ENCODE peak calls at places on chromosomes 3 and 15, in ten cellular contexts. P is lower lobe of right lung; H is brain microvascular endothelial cell; D is HepG2; F is IMR-90; R is bronchial epithelial cell; N is BJ; T is colonic mucosa; L is neural progenitor cell; B is CD8-positive, alpha-beta T cell. A is an unnamed sample. For H3K36me3 and H3K27me3, the result is how much of the 10 kb centered on the place peaks cover.

GRCh38 chr3:64575211-64575844 is 112.5 kb downstream of the ADAMTS9 start:
- DNase-seq in P (no peak), H (peak), D (peak), F (peak), R (peak), N (no peak), T (no peak), L (peak), B (no peak), A (peak)

GRCh38 chr3:23202203-23202920 is 765 bp upstream of the UBE2E2 start:
- DNase-seq in P (no peak), H (peak), D (no peak), F (peak), R (peak), N (no peak), T (peak), L (no peak), B (no peak), A (no peak)

GRCh38 chr3:41163399-41163798 is 35.9 kb upstream of the CTNNB1 start:
- DNase-seq in P (no peak), H (no peak), D (no peak), F (no peak), R (no peak), N (no peak), T (no peak), L (no peak), B (no peak), A (no peak)

GRCh38 chr3:84742915-84743314 is 215.9 kb upstream of the CADM2 start:
- DNase-seq in P (no peak), H (no peak), D (no peak), F (no peak), R (no peak), N (no peak), T (no peak), L (no peak), B (no peak), A (no peak)

GRCh38 chr15:52559022-52559421 is 9.8 kb downstream of the ARPP19 start:
- DNase-seq in P (no peak), H (no peak), D (no peak), F (no peak), R (no peak), N (no peak), T (no peak), L (no peak), B (no peak), A (no peak)

GRCh38 chr3:183984749-183985729 is 32.6 kb downstream of the ABCC5 start:
- DNase-seq in P (no peak), H (no peak), D (peak), F (no peak), R (no peak), N (no peak), T (no peak), L (no peak), B (no peak), A (no peak)

GRCh38 chr3:186746008-186746407 is 28.8 kb downstream of the KNG1 start:
- DNase-seq in P (peak), H (peak), D (peak), F (peak), R (peak), N (peak), T (peak), L (peak), B (no peak), A (no peak)

GRCh38 chr15:100860829-100861510 is 18.7 kb upstream of the ALDH1A3 start:
- DNase-seq in P (no peak), H (no peak), D (no peak), F (no peak), R (no peak), N (no peak), T (no peak), L (no peak), B (no peak), A (no peak)

GRCh38 chr3:157360044-157360443 is 76.6 kb upstream of the PTX3 start:
- DNase-seq in P (no peak), H (peak), D (no peak), F (peak), R (peak), N (peak), T (no peak), L (no peak), B (no peak), A (no peak)

GRCh38 chr3:124671123-124671522 is 59.1 kb upstream of the UMPS start:
- DNase-seq in P (no peak), H (no peak), D (no peak), F (no peak), R (no peak), N (no peak), T (no peak), L (no peak), B (peak), A (no peak)

GRCh38 chr3:4119119-4119518 is 184.1 kb upstream of the SETMAR start:
- DNase-seq in P (no peak), H (no peak), D (no peak), F (no peak), R (no peak), N (no peak), T (no peak), L (no peak), B (no peak), A (no peak)

GRCh38 chr3:113214917-113215595 is 3.7 kb downstream of the BOC start:
- DNase-seq in P (no peak), H (no peak), D (no peak), F (peak), R (no peak), N (peak), T (no peak), L (no peak), B (no peak), A (no peak)

GRCh38 chr3:197847866-197848401 is 56.9 kb downstream of the LRCH3 start:
- DNase-seq in P (no peak), H (no peak), D (no peak), F (peak), R (no peak), N (peak), T (peak), L (no peak), B (peak), A (no peak)

GRCh38 chr15:23686466-23687142 is 501 bp downstream of the NDN start:
- DNase-seq in P (no peak), H (no peak), D (no peak), F (peak), R (no peak), N (no peak), T (peak), L (peak), B (no peak), A (peak)

GRCh38 chr3:158539414-158540014 is 31.5 kb upstream of the MLF1 start:
- DNase-seq in P (no peak), H (peak), D (peak), F (peak), R (peak), N (peak), T (peak), L (peak), B (peak), A (peak)

GRCh38 chr3:126523745-126524428 is at the start of gene CHST13:
- DNase-seq in P (peak), H (no peak), D (peak), F (peak), R (peak), N (no peak), T (peak), L (peak), B (no peak), A (peak)

GRCh38 chr3:187186801-187187421 is 10.4 kb upstream of the RTP1 start:
- DNase-seq in P (peak), H (peak), D (peak), F (peak), R (peak), N (no peak), T (peak), L (no peak), B (no peak), A (no peak)

GRCh38 chr3:141408596-141408995 is 40.3 kb downstream of the ZBTB38 start:
- DNase-seq in P (no peak), H (no peak), D (no peak), F (no peak), R (no peak), N (no peak), T (no peak), L (no peak), B (no peak), A (no peak)

GRCh38 chr15:25783607-25784131 is 79.5 kb downstream of the ATP10A start:
- DNase-seq in P (no peak), H (no peak), D (no peak), F (peak), R (no peak), N (no peak), T (no peak), L (peak), B (peak), A (peak)

GRCh38 chr3:38018296-38019266 is 10.9 kb downstream of the PLCD1 start:
- DNase-seq in P (no peak), H (no peak), D (no peak), F (no peak), R (no peak), N (no peak), T (no peak), L (no peak), B (peak), A (no peak)

GRCh38 chr3:150094150-150094932 is 123.6 kb upstream of the PFN2 start:
- DNase-seq in P (no peak), H (peak), D (no peak), F (peak), R (peak), N (no peak), T (no peak), L (no peak), B (no peak), A (no peak)

GRCh38 chr3:171847595-171848259 is 4.6 kb downstream of the TMEM212 start:
- DNase-seq in P (no peak), H (no peak), D (no peak), F (no peak), R (no peak), N (no peak), T (no peak), L (no peak), B (no peak), A (no peak)

GRCh38 chr15:48472756-48473155 is 141.5 kb downstream of the DUT start:
- DNase-seq in P (no peak), H (peak), D (no peak), F (peak), R (peak), N (no peak), T (no peak), L (no peak), B (no peak), A (no peak)

GRCh38 chr15:41827290-41827879 is 507 bp upstream of the JMJD7 start:
- DNase-seq in P (no peak), H (no peak), D (no peak), F (no peak), R (peak), N (no peak), T (peak), L (peak), B (peak), A (no peak)

GRCh38 chr3:53531749-53532148 is 37.3 kb downstream of the CACNA1D start:
- DNase-seq in P (no peak), H (no peak), D (no peak), F (no peak), R (peak), N (no peak), T (no peak), L (no peak), B (no peak), A (no peak)

GRCh38 chr3:105145516-105145915 is 221.2 kb upstream of the ALCAM start:
- DNase-seq in P (no peak), H (no peak), D (no peak), F (no peak), R (no peak), N (no peak), T (no peak), L (no peak), B (no peak), A (no peak)

GRCh38 chr3:26712211-26713026 is 89.8 kb downstream of the LRRC3B start:
- DNase-seq in P (no peak), H (peak), D (peak), F (peak), R (peak), N (no peak), T (no peak), L (peak), B (no peak), A (no peak)

GRCh38 chr15:52247481-52247880 is 48.1 kb downstream of the MYO5C start:
- DNase-seq in P (no peak), H (no peak), D (no peak), F (no peak), R (no peak), N (no peak), T (no peak), L (no peak), B (no peak), A (no peak)

GRCh38 chr3:134367412-134367811 is 6.8 kb downstream of the AMOTL2 start:
- DNase-seq in P (no peak), H (no peak), D (no peak), F (no peak), R (no peak), N (no peak), T (peak), L (no peak), B (no peak), A (no peak)

GRCh38 chr3:64414043-64414442 is 188.8 kb upstream of the PRICKLE2 start:
- DNase-seq in P (no peak), H (no peak), D (no peak), F (no peak), R (no peak), N (no peak), T (no peak), L (no peak), B (no peak), A (no peak)

GRCh38 chr3:70740872-70741271 is 428.4 kb upstream of the MDFIC2 start:
- DNase-seq in P (no peak), H (no peak), D (no peak), F (no peak), R (no peak), N (no peak), T (no peak), L (no peak), B (no peak), A (no peak)

GRCh38 chr3:55458398-55458797 is 28.7 kb downstream of the WNT5A start:
- DNase-seq in P (no peak), H (no peak), D (no peak), F (no peak), R (no peak), N (no peak), T (no peak), L (no peak), B (no peak), A (no peak)

DNA sequence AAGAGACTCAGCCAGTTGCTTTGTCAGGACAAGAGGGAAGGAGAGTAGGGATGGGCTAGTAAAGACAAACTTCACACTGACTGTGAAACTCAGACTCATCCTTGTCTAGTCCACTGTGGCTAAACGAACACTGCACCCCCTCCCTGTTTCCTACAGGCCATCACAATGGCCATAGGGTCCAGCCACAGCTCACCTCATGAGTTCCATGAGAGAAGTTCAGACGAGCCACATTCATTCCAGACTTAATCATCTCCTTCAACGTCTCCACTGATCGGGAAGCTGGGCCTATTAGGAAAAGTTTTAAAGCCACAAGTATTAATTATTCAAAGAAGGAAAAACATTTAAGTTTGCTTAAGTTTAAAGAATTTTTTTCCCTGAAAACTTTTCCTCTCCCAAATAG is 13.8 kb downstream of the PKM start:
- DNase-seq in P (no peak), H (no peak), D (no peak), F (no peak), R (no peak), N (no peak), T (no peak), L (no peak), B (no peak), A (no peak)
- H3K36me3 ChIP-seq in P (half or more), H (half or more), D (half or more), F (half or more), R (under half), N (under half), T (under half), L (under half), B (half or more), A (half or more)

DNA sequence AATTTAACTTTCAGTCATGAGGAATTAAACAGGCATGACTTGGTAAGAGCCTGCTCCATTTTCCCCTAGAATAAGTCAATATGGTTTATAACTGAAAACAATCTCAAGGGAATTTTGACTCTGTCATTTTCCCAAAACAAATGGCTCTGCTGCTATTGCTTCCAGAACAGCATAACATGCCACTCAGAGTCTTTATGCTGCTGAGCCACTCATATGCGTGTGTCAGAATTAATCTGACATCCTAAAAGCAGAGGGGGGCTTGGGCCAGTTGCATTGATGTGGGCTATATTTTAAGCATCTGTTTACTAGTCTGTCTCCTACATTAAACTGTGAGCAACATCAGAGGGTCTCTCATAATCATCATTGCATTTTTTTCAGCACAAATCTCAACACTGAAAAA is 111.1 kb upstream of the ABI3BP start:
- DNase-seq in P (no peak), H (no peak), D (no peak), F (no peak), R (no peak), N (no peak), T (no peak), L (no peak), B (no peak), A (no peak)
- TF ChIP-seq CTCF in P (no peak), H (no peak), D (no peak), F (no peak), R (no peak), N (no peak), T (no peak), L (no peak), B (no peak), A (no peak)

DNA sequence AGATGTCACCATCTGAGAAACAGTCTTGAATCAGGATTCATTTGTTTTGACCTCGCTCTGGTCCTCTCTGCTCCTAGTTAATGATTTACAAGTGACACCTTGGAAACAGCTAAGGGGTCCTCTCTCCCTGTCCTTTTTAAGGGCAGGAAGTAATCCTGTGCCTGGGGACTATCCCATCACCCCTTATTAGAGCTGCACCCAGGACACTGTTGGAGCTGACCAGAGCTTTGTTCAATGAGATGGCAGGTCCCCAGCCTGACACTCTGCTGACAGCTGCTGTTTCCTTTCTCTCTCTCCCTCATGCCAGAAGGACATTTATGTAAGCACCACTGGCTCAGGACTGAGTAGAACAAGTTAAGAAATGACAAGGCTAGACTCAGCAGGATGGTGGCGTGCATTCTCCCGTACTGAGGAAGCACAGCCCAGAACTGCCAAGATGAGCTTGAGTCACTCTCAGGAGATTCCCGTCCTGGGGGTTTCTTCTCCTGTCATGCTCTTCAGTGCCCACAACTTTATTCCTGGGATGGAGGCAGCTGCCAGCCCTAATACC is 17.3 kb downstream of the GJD2 start:
- DNase-seq in P (no peak), H (no peak), D (no peak), F (peak), R (peak), N (no peak), T (no peak), L (no peak), B (no peak), A (no peak)
- H3K27me3 ChIP-seq in P (under half), H (under half), D (under half), F (under half), R (under half), N (under half), T (under half), L (under half), B (under half), A (under half)

GRCh38 chr15:34892963-34893591 is 76.5 kb downstream of the AQR start:
- DNase-seq in P (no peak), H (no peak), D (no peak), F (no peak), R (no peak), N (no peak), T (no peak), L (peak), B (no peak), A (no peak)
- H3K36me3 ChIP-seq in P (half or more), H (under half), D (half or more), F (under half), R (under half), N (under half), T (under half), L (under half), B (under half), A (under half)

GRCh38 chr3:119388577-119388976 is 74.8 kb downstream of the TMEM39A start:
- DNase-seq in P (no peak), H (no peak), D (no peak), F (no peak), R (no peak), N (no peak), T (no peak), L (no peak), B (no peak), A (no peak)
- TF ChIP-seq CTCF in P (peak), H (peak), D (peak), F (no peak), R (no peak), N (peak), T (no peak), L (peak), B (no peak), A (peak)